ENCODE peak calls at places on chromosomes 3 and 15, in four cellular contexts. One of them, this sample, is unnamed.

GRCh38 chr15:86650084-86650483 is 570.4 kb downstream of the AGBL1 start:
- DNase-seq in mesothelial cell of epicardium: no peak
- DNase-seq in caudate nucleus: no peak
- DNase-seq in omental fat pad: no peak
- DNase-seq in this sample: no peak

GRCh38 chr3:17771177-17772048 is 29.0 kb upstream of the TBC1D5 start:
- DNase-seq in mesothelial cell of epicardium: no peak
- DNase-seq in caudate nucleus: no peak
- DNase-seq in omental fat pad: no peak
- DNase-seq in this sample: no peak

GRCh38 chr15:64461577-64462162 is 1.3 kb downstream of the ZNF609 start:
- DNase-seq in mesothelial cell of epicardium: no peak
- DNase-seq in caudate nucleus: no peak
- DNase-seq in omental fat pad: no peak
- DNase-seq in this sample: peak; percentile 54

GRCh38 chr3:13822042-13822441 is 57.8 kb downstream of the WNT7A start:
- DNase-seq in mesothelial cell of epicardium: no peak
- DNase-seq in caudate nucleus: no peak
- DNase-seq in omental fat pad: no peak
- DNase-seq in this sample: no peak

GRCh38 chr15:68445351-68445750 is 13.4 kb upstream of the ITGA11 start:
- DNase-seq in mesothelial cell of epicardium: no peak
- DNase-seq in caudate nucleus: no peak
- DNase-seq in omental fat pad: no peak
- DNase-seq in this sample: peak; percentile 38

GRCh38 chr15:89198934-89199333 is 22.4 kb downstream of the RLBP1 start:
- DNase-seq in mesothelial cell of epicardium: no peak
- DNase-seq in caudate nucleus: no peak
- DNase-seq in omental fat pad: no peak
- DNase-seq in this sample: no peak

GRCh38 chr15:90019611-90020010 is 18.5 kb downstream of the ZNF710 start:
- DNase-seq in mesothelial cell of epicardium: no peak
- DNase-seq in caudate nucleus: no peak
- DNase-seq in omental fat pad: no peak
- DNase-seq in this sample: peak; percentile 42

GRCh38 chr15:62989366-62990055 is 53.0 kb upstream of the TPM1 start:
- DNase-seq in mesothelial cell of epicardium: no peak
- DNase-seq in caudate nucleus: no peak
- DNase-seq in omental fat pad: no peak
- DNase-seq in this sample: no peak

GRCh38 chr3:16060945-16061344 is 113.5 kb upstream of the GALNT15 start:
- DNase-seq in mesothelial cell of epicardium: no peak
- DNase-seq in caudate nucleus: no peak
- DNase-seq in omental fat pad: no peak
- DNase-seq in this sample: peak; percentile 64

GRCh38 chr3:58161435-58162398 is 49.1 kb downstream of the DNASE1L3 start:
- DNase-seq in mesothelial cell of epicardium: no peak
- DNase-seq in caudate nucleus: no peak
- DNase-seq in omental fat pad: peak; percentile 79
- DNase-seq in this sample: peak; percentile 83

GRCh38 chr3:12751548-12751947 is 7.5 kb downstream of the TMEM40 start:
- DNase-seq in mesothelial cell of epicardium: no peak
- DNase-seq in caudate nucleus: no peak
- DNase-seq in omental fat pad: no peak
- DNase-seq in this sample: no peak

This sample was measured in islet precursor cell.